ENCODE peak calls at places on chromosomes 3 and 15, in ten cellular contexts. M, L, W, Y, P, J, O, S, E and I are unnamed samples. For H3K4me1, the result is how much of the 10 kb centered on the place peaks cover.

GRCh38 chr15:83833569-83833968 is 179.6 kb downstream of the ADAMTSL3 start:
- DNase-seq in E (no peak), M (no peak), P (no peak), Y (no peak), L (no peak), J (no peak), O (no peak), S (no peak), W (no peak), I (no peak)

GRCh38 chr3:102510663-102511062 is 75.8 kb downstream of the ZPLD1 start:
- DNase-seq in O (no peak), W (no peak), S (no peak), M (no peak), L (no peak), E (no peak), J (no peak), P (no peak), Y (no peak), I (no peak)

GRCh38 chr3:45043715-45044299 is 17.7 kb downstream of the CLEC3B start:
- DNase-seq in S (no peak), M (peak), J (no peak), P (no peak), W (no peak), L (no peak), Y (no peak), O (no peak), E (no peak), I (no peak)

GRCh38 chr15:50881121-50882048 is 27.1 kb upstream of the AP4E1 start:
- DNase-seq in P (no peak), J (no peak), E (no peak), S (no peak), L (no peak), M (no peak), W (no peak), Y (no peak), O (peak), I (no peak)

GRCh38 chr3:197023241-197023997 is 6.2 kb downstream of the MELTF start:
- DNase-seq in Y (no peak), O (peak), M (no peak), P (no peak), E (no peak), L (no peak), S (no peak), W (no peak), J (no peak), I (no peak)

GRCh38 chr15:80780416-80781221 is 1.4 kb downstream of the CEMIP start:
- DNase-seq in Y (peak), M (peak), W (peak), E (peak), O (no peak), P (peak), J (peak), S (no peak), L (peak), I (peak)

GRCh38 chr3:156356537-156357363 is 198.2 kb downstream of the SSR3 start:
- DNase-seq in O (no peak), P (no peak), J (no peak), L (no peak), E (no peak), S (no peak), W (no peak), M (no peak), Y (no peak), I (no peak)

GRCh38 chr15:91561371-91562100 is 292.0 kb upstream of the SLCO3A1 start:
- DNase-seq in P (no peak), O (no peak), E (no peak), S (peak), J (peak), L (no peak), M (peak), Y (peak), W (no peak), I (peak)

GRCh38 chr15:74643368-74644204 is 27.9 kb downstream of the CLK3 start:
- DNase-seq in S (no peak), E (no peak), W (no peak), J (no peak), Y (no peak), M (no peak), O (no peak), P (peak), L (no peak), I (no peak)

GRCh38 chr3:38479431-38480092 is 16.6 kb upstream of the EXOG start:
- DNase-seq in M (peak), Y (peak), L (peak), E (no peak), J (peak), W (peak), P (peak), O (no peak), S (peak), I (peak)

GRCh38 chr3:181691951-181692849 is 19.5 kb upstream of the SOX2 start:
- DNase-seq in L (no peak), M (peak), Y (no peak), W (no peak), J (no peak), E (no peak), S (no peak), P (no peak), O (no peak), I (no peak)

GRCh38 chr15:34942363-34942762 is 27.2 kb downstream of the AQR start:
- DNase-seq in Y (no peak), M (no peak), O (no peak), P (no peak), L (no peak), J (no peak), S (no peak), W (no peak), E (no peak), I (peak)

GRCh38 chr3:775178-775885 is 317.5 kb upstream of the CNTN6 start:
- DNase-seq in L (no peak), P (no peak), J (no peak), O (no peak), M (no peak), S (no peak), W (no peak), Y (no peak), E (no peak), I (no peak)

GRCh38 chr15:59438891-59439290 is 905 bp downstream of the FAM81A start:
- DNase-seq in E (no peak), Y (peak), S (no peak), M (peak), O (no peak), L (no peak), P (peak), J (no peak), W (no peak), I (no peak)
- H3K4me1 ChIP-seq in E (under half), Y (under half), S (under half), M (under half), O (under half), L (under half), P (under half), J (under half), W (under half), I (under half)

GRCh38 chr3:65576228-65576627 is 462.5 kb downstream of the MAGI1 start:
- DNase-seq in J (no peak), O (no peak), E (no peak), P (no peak), S (no peak), M (no peak), Y (no peak), W (no peak), L (no peak), I (no peak)

GRCh38 chr3:65577875-65578274 is 460.8 kb downstream of the MAGI1 start:
- DNase-seq in Y (no peak), L (no peak), W (no peak), O (no peak), E (no peak), M (no peak), S (no peak), P (no peak), J (no peak), I (no peak)

GRCh38 chr3:65576942-65577341 is 461.8 kb downstream of the MAGI1 start:
- DNase-seq in M (no peak), S (no peak), L (no peak), O (no peak), P (no peak), Y (no peak), E (no peak), J (no peak), W (no peak), I (no peak)

GRCh38 chr3:65573548-65574116 is 465.1 kb downstream of the MAGI1 start:
- DNase-seq in S (no peak), E (no peak), Y (no peak), L (no peak), M (no peak), J (no peak), W (no peak), O (no peak), P (no peak), I (no peak)

GRCh38 chr3:65575376-65575840 is 463.3 kb downstream of the MAGI1 start:
- DNase-seq in J (no peak), L (no peak), E (no peak), O (no peak), Y (no peak), W (no peak), P (no peak), S (no peak), M (no peak), I (no peak)
- H3K4me1 ChIP-seq in J (under half), L (under half), E (under half), O (under half), Y (under half), W (under half), P (under half), S (under half), M (under half), I (under half)

GRCh38 chr3:99858461-99858860 is 40.8 kb downstream of the CMSS1 start:
- DNase-seq in M (no peak), Y (no peak), J (no peak), P (no peak), E (no peak), S (no peak), W (no peak), O (no peak), L (no peak), I (no peak)
- H3K4me1 ChIP-seq in M (under half), Y (under half), J (under half), P (under half), E (under half), S (under half), W (under half), O (under half), L (under half), I (under half)

GRCh38 chr3:46062679-46063078 is 35.4 kb upstream of the XCR1 start:
- DNase-seq in J (peak), P (no peak), L (no peak), S (no peak), W (no peak), E (no peak), O (no peak), Y (no peak), M (no peak), I (peak)
- H3K4me1 ChIP-seq in J (under half), P (under half), L (under half), S (under half), W (under half), E (under half), O (under half), Y (under half), M (under half), I (under half)

GRCh38 chr15:69755571-69756310 is 303.1 kb downstream of the RPLP1 start:
- DNase-seq in P (peak), S (no peak), E (no peak), W (no peak), J (no peak), M (no peak), L (no peak), O (peak), Y (no peak), I (peak)
- H3K4me1 ChIP-seq in P (under half), S (under half), E (under half), W (under half), J (under half), M (under half), L (under half), O (under half), Y (under half), I (under half)